ENCODE peak calls at places on chromosomes 7 and 10, in nine cellular contexts. S is pancreas, I is tibial artery, N is body of pancreas, W is gastrocnemius medialis, U is heart right ventricle, D is A673, Q is tibial nerve, T is Panc1. G is an unnamed sample.

GRCh38 chr10:63700209-63700934 is 179.2 kb downstream of the REEP3 start:
- DNase-seq in W (peak; percentile 82), U (no peak), T (peak; percentile 87), I (peak; percentile 82), S (no peak), D (peak; percentile 86), Q (no peak), N (peak; percentile 43), G (no peak)

GRCh38 chr7:16028103-16028502 is 341.6 kb upstream of the MEOX2 start:
- DNase-seq in U (no peak), N (no peak), Q (no peak), T (no peak), I (no peak), W (no peak), D (no peak), S (no peak), G (no peak)

GRCh38 chr7:35761882-35762720 is 38.8 kb upstream of the SEPTIN7 start:
- DNase-seq in Q (no peak), T (no peak), W (no peak), I (no peak), U (no peak), D (peak; percentile 63), N (no peak), S (no peak), G (no peak)

GRCh38 chr7:12942599-12942998 is 255.2 kb downstream of the ARL4A start:
- DNase-seq in U (no peak), D (no peak), I (no peak), N (peak; percentile 43), Q (no peak), T (no peak), W (no peak), S (peak; percentile 18), G (no peak)

GRCh38 chr10:132623996-132624846 is 86.6 kb downstream of the INPP5A start:
- DNase-seq in N (no peak), Q (no peak), U (no peak), I (no peak), D (no peak), W (no peak), T (no peak), S (peak; percentile 7), G (peak; percentile 63)

GRCh38 chr7:140314571-140315480 is 83.5 kb downstream of the SLC37A3 start:
- DNase-seq in W (no peak), T (no peak), D (no peak), N (no peak), I (no peak), U (no peak), Q (no peak), S (no peak), G (peak; percentile 37)

GRCh38 chr10:97182327-97182990 is 3.3 kb downstream of the SLIT1 start:
- DNase-seq in S (no peak), D (no peak), N (no peak), W (no peak), U (no peak), T (no peak), Q (no peak), I (no peak), G (no peak)

GRCh38 chr7:29039747-29040569 is 81.8 kb upstream of the TRIL start:
- DNase-seq in D (no peak), S (no peak), T (no peak), W (no peak), N (no peak), U (no peak), Q (no peak), I (no peak), G (no peak)

GRCh38 chr7:95808396-95808795 is 36.0 kb downstream of the DYNC1I1 start:
- DNase-seq in T (no peak), S (no peak), I (no peak), U (no peak), Q (no peak), W (no peak), D (no peak), N (no peak), G (no peak)

GRCh38 chr10:69481280-69481679 is 30.0 kb downstream of the TSPAN15 start:
- DNase-seq in Q (no peak), D (no peak), I (no peak), W (no peak), N (peak; percentile 49), S (no peak), U (no peak), T (no peak), G (no peak)

GRCh38 chr10:103915794-103916193 is 2.2 kb downstream of the STN1 start:
- DNase-seq in N (peak; percentile 42), S (no peak), I (no peak), Q (no peak), W (no peak), T (no peak), D (no peak), U (no peak), G (no peak)

GRCh38 chr7:105036217-105037168 is 22.5 kb downstream of the KMT2E start:
- DNase-seq in N (no peak), S (no peak), W (peak; percentile 64), D (no peak), I (no peak), U (no peak), T (no peak), Q (no peak), G (no peak)

DNA sequence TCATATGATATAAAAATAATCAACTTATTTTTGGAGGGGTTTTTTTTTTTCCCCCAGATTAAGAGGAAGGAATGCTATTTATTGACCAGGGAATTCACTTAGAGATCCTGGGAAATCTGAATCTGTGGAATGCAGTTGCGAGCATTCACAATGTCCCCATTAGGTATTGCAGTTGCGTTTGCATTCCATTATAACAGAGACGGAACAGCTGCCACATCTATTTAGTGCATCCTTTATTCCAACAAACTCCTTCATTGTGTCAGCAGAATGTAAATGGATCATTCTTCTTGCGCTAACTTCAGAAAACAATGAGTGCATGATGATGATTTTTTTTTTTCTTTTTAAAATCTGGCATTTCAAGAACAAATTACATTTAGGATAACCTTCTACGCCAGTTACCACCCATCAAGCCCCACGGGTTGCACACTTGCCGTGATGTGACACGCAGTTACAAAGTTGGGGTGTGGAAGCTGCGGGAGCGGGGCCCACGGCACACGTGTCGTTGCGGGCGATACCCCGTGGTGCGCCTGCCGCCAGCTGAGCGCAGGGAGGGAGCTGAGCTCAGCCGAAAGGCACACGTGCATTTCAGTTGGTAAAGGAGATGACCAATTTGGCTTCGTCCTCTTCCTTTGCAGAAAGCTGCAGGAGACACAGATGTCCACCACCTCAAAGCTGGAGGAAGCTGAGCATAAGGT is 175.5 kb upstream of the SH2B2 start:
- DNase-seq in Q (no peak), I (no peak), D (no peak), W (no peak), N (no peak), S (no peak), U (no peak), T (no peak), G (no peak)
- H3K27ac ChIP-seq in Q (peak overlapping the region; percentile 93), I (no peak overlapping the region), D (no peak overlapping the region), W (no peak overlapping the region), N (no peak overlapping the region), S (no peak overlapping the region), U (no peak overlapping the region), T (no peak overlapping the region), G (no peak overlapping the region)

GRCh38 chr7:158445421-158446175 is 142.0 kb downstream of the PTPRN2 start:
- DNase-seq in I (no peak), W (no peak), U (no peak), D (no peak), Q (no peak), N (no peak), T (no peak), S (no peak), G (no peak)
- TF ChIP-seq CTCF in I (no peak), W (no peak), U (no peak), D (no peak), Q (no peak), N (no peak), T (no peak), S (no peak), G (no peak)

DNA sequence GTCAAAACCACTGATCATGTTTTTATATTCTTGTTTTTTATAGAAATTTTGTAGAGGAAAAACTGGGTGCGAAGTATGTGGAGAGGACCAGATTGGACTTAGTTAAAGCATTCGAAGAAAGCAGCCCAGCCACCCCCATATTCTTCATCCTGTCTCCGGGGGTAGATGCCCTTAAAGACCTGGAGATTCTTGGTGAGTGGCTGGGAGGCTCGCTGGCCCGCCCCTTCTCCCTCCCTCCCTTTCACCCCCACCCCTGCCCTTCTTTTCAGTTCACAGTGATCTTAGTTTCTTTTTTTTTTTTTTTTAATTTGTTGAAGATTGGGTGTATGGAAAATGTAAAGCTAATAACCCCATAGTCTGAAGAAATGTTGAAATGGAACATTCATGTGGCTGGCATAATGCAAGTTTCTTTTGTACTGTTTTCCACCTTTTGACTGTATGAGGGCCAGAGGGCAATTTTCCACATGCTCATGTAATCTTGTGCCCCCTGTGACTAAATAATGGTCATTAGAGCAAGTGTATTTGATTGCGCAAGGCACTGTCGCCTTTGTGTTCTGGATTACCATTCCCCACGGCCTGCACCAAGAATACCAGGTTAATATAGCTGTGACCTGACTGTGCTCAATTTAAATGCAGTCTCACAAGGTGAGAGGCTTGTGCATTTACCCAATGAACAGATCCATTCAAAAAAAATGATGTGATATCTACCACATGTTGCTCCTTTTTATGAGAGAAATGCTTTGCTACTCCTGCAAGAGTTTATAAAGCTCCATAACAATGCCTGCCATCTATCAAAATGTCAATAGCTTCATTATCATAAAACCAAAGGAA is 77.7 kb downstream of the CDCA7L start:
- DNase-seq in S (no peak), W (no peak), T (no peak), N (no peak), U (no peak), D (peak; percentile 59), Q (no peak), I (no peak), G (no peak)
- H3K27ac ChIP-seq in S (no peak overlapping the region), W (no peak overlapping the region), T (no peak overlapping the region), N (no peak overlapping the region), U (no peak overlapping the region), D (peak overlapping the region; percentile 2), Q (no peak overlapping the region), I (no peak overlapping the region), G (no peak overlapping the region)

GRCh38 chr10:122328676-122329075 is 45.8 kb upstream of the PLEKHA1 start:
- DNase-seq in N (no peak), I (no peak), W (no peak), T (no peak), Q (no peak), U (no peak), D (no peak), S (no peak), G (no peak)
- TF ChIP-seq CTCF in N (no peak), I (no peak), W (no peak), T (no peak), Q (no peak), U (no peak), D (no peak), S (no peak), G (no peak)

DNA sequence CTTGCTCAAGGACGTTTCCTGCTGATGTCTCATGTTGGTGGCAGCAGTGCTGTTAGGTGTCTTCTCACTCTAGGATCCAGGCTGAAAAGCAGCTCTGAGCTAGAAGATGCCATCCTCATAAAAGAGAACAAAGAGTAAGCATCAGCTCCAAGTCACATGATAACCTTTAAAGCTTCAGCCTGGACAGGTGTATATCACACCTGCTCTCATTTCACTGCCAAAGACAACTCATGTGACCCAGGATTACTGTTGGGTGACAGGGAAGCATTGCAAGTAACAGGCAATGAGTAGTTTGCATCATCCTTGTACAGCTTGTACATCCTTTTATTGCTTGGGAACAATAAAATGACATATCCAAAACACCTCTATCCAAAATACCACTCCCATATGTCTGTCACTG is 423.4 kb upstream of the DPP6 start:
- DNase-seq in D (no peak), U (no peak), S (no peak), W (no peak), Q (no peak), I (no peak), N (no peak), T (no peak), G (no peak)
- H3K27ac ChIP-seq in D (no peak overlapping the region), U (no peak overlapping the region), S (no peak overlapping the region), W (no peak overlapping the region), Q (no peak overlapping the region), I (no peak overlapping the region), N (no peak overlapping the region), T (no peak overlapping the region), G (no peak overlapping the region)